ENCODE peak calls at places on chromosome 14, in five cellular contexts. D, Q, V, O and P are unnamed samples.

GRCh38 chr14:80959448-80960006 is 4.1 kb downstream of the TSHR start:
- DNase-seq in O (no peak), D (no peak), Q (no peak), V (no peak), P (no peak)

GRCh38 chr14:67837011-67837624 is 17.5 kb downstream of the RAD51B start:
- DNase-seq in Q (no peak), O (peak; percentile 92), V (no peak), D (no peak), P (peak; percentile 71)

GRCh38 chr14:67569651-67570290 is 30.3 kb downstream of the PIGH start:
- DNase-seq in D (no peak), V (peak; percentile 29), O (no peak), Q (no peak), P (no peak)

GRCh38 chr14:31173120-31173837 is 34.3 kb downstream of the HECTD1 start:
- DNase-seq in D (no peak), V (no peak), O (no peak), Q (no peak), P (no peak)

GRCh38 chr14:71165121-71165574 is 257.9 kb downstream of the PCNX1 start:
- DNase-seq in O (no peak), V (peak; percentile 72), D (no peak), Q (peak; percentile 84), P (peak; percentile 40)

GRCh38 chr14:104614126-104614812 is 9.7 kb upstream of the TMEM179 start:
- DNase-seq in O (no peak), D (no peak), V (no peak), Q (no peak), P (no peak)

GRCh38 chr14:101944451-101944850 is 19.9 kb upstream of the DYNC1H1 start:
- DNase-seq in D (no peak), Q (no peak), V (no peak), O (no peak), P (no peak)

GRCh38 chr14:33586806-33587205 is 364.1 kb downstream of the EGLN3 start:
- DNase-seq in Q (no peak), D (no peak), V (no peak), O (no peak), P (no peak)

GRCh38 chr14:102849522-102850379 is 72.5 kb downstream of the TRAF3 start:
- DNase-seq in V (peak; percentile 67), D (peak; percentile 61), O (no peak), Q (peak; percentile 64), P (peak; percentile 15)

GRCh38 chr14:29227631-29228030 is 461.0 kb downstream of the FOXG1 start:
- DNase-seq in V (no peak), O (peak; percentile 49), Q (no peak), D (no peak), P (peak; percentile 44)

GRCh38 chr14:67359319-67359774 is 257 bp downstream of the ATP6V1D start:
- DNase-seq in V (no peak), Q (no peak), O (peak; percentile 57), D (no peak), P (peak; percentile 61)

GRCh38 chr14:98278805-98279204 is 993.2 kb downstream of the BCL11B start:
- DNase-seq in D (no peak), V (no peak), O (no peak), Q (no peak), P (no peak)

GRCh38 chr14:96592591-96593388 is 90.6 kb downstream of the PAPOLA start:
- DNase-seq in Q (peak; percentile 67), O (peak; percentile 52), D (no peak), V (peak; percentile 74), P (peak; percentile 18)

GRCh38 chr14:59631237-59631636 is 54.6 kb upstream of the CCDC175 start:
- DNase-seq in O (no peak), V (no peak), D (no peak), Q (no peak), P (no peak)

GRCh38 chr14:26930576-26930975 is 332.7 kb upstream of the NOVA1 start:
- DNase-seq in O (peak; percentile 22), V (no peak), D (no peak), Q (no peak), P (no peak)

GRCh38 chr14:26938054-26938453 is 340.2 kb upstream of the NOVA1 start:
- DNase-seq in O (no peak), D (no peak), V (no peak), Q (no peak), P (no peak)

GRCh38 chr14:26935733-26936132 is 337.9 kb upstream of the NOVA1 start:
- DNase-seq in V (no peak), D (no peak), Q (no peak), O (no peak), P (no peak)

GRCh38 chr14:26939756-26940155 is 341.9 kb upstream of the NOVA1 start:
- DNase-seq in Q (no peak), V (no peak), O (no peak), D (no peak), P (no peak)

DNA sequence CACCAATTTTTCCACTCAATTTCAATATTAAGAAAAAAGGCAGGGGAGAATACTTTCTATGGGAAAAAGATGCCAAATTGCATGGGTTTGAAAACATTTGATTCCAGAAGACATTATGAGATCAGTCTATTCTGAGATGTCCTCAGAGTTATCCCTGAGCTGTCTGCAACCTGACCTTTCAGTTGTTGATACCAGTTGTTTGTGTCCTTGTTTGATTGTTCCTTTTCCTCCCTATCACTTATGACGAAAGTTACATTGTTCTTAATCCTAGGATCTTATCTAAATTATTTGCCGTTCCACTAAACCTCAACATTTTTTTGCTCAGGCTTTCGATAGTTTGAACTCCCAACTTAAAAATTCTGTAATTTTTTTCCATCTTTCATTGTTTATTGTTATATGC is 336.3 kb upstream of the NOVA1 start:
- DNase-seq in Q (no peak), O (peak; percentile 40), V (no peak), D (no peak), P (no peak)
- H3K4me3 ChIP-seq in Q (no peak overlapping the region), O (no peak overlapping the region), V (no peak overlapping the region), D (no peak overlapping the region), P (no peak overlapping the region)

GRCh38 chr14:92481386-92481785 is 32.2 kb upstream of the RIN3 start:
- DNase-seq in O (peak; percentile 65), D (peak; percentile 46), V (no peak), Q (no peak), P (no peak)
- TF ChIP-seq CTCF in O (peak; percentile 36), D (peak; percentile 27), V (no peak), Q (no peak), P (no peak)

GRCh38 chr14:55603401-55603953 is 23.5 kb downstream of the KTN1 start:
- DNase-seq in Q (no peak), V (no peak), O (no peak), D (no peak), P (no peak)
- H3K4me3 ChIP-seq in Q (no peak overlapping the region), V (no peak overlapping the region), O (no peak overlapping the region), D (no peak overlapping the region), P (no peak overlapping the region)

GRCh38 chr14:95240859-95241813 is 78.6 kb downstream of the CLMN start:
- DNase-seq in Q (peak; percentile 8), D (no peak), V (no peak), O (no peak), P (no peak)
- TF ChIP-seq CTCF in Q (no peak), D (no peak), V (no peak), O (no peak), P (no peak)

DNA sequence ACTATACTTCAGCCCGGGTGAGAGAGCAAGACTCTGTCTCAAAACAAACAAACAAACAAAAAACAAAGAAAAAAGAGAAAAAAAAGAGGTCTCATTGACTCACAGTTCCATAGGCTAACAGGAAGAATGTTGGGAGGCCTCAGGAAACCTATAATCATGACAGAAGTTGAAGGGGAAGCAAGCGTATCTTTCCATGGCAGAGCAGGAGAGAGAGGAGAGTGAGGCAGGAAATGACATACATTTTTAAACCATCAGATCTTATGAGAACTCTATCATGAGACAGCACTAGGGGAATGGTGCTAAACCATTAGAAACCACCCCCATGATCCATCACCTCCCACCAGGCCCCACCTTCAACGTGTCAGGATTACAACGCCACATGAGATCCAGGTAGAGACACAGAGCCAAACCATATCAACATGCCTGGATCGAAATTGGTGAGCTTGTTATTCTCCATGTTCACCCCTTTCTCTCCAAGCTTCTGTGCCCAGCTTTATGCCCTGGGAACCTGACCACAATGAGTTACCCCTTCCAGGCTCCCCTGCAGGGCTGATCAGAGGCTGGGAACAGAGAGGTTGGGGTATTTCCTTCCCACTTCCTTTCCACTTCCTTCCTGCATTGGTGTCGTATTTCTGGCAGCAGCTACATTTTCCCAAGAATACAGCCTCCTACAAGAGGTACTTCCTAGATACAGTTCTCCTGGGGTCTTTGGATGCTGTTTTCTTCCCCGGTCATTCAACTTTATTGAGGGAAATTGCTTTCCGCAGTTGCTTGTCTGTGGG is 219.3 kb upstream of the FLRT2 start:
- DNase-seq in V (no peak), O (no peak), D (no peak), Q (no peak), P (no peak)
- H3K4me3 ChIP-seq in V (no peak overlapping the region), O (no peak overlapping the region), D (no peak overlapping the region), Q (no peak overlapping the region), P (no peak overlapping the region)

DNA sequence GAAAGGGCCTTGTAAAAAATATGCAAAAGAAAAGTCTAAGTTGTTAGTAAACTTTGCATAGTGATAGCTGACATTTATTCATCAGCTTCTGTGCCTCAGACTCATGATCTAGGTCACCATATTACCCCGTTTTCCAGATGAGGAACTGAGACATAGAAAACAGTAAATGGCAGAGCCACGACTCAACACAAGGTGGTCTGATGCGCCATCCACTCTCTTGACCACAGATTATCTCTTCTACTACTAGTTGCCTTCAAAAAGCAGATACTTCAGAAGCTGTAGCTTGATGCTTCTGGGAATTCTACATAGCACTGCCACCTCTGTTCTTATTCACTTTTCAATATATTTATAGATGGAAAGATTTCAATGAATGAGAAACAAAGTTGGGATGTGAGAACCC is 28.2 kb upstream of the PTCSC3 start:
- DNase-seq in D (no peak), V (no peak), O (no peak), Q (no peak), P (no peak)
- TF ChIP-seq CTCF in D (no peak), V (no peak), O (no peak), Q (no peak), P (no peak)

GRCh38 chr14:75977544-75977943 is 4.3 kb downstream of the TGFB3 start:
- DNase-seq in Q (no peak), O (no peak), D (no peak), V (no peak), P (peak; percentile 35)

GRCh38 chr14:75979641-75980422 is 2.0 kb downstream of the TGFB3 start:
- DNase-seq in D (no peak), O (peak; percentile 34), V (peak; percentile 90), Q (no peak), P (no peak)

GRCh38 chr14:75976838-75977237 is 5.0 kb downstream of the TGFB3 start:
- DNase-seq in Q (no peak), D (no peak), O (no peak), V (no peak), P (no peak)

GRCh38 chr14:75979071-75979571 is 2.7 kb downstream of the TGFB3 start:
- DNase-seq in O (peak; percentile 65), D (no peak), Q (peak; percentile 35), V (peak; percentile 85), P (no peak)

DNA sequence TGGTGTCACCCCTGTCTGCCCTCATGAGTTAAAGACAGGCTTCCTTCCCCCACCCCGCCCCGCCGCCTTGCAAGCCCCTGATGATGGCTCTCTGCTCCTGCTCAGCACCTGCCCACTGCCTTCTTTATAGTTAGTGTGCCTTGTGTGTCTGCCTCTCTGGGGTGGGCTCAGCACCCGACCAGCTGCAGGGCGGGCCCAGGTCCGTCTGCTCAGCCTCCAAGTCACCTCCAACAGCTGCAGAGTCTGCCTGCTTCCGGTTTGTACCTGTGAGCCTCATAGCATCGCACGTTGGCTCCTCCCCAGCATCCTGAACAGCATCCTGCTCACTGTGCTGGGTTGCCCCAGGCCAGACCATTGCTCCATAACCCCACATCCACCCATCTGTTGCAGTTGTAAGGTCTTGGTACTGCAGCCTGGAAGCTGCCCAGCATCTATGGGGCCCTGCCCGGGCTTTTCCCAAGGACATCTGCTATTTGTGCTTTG is 3.5 kb downstream of the TGFB3 start:
- DNase-seq in O (no peak), D (no peak), Q (peak; percentile 39), V (peak; percentile 84), P (no peak)
- H3K4me3 ChIP-seq in O (no peak overlapping the region), D (no peak overlapping the region), Q (no peak overlapping the region), V (no peak overlapping the region), P (no peak overlapping the region)

GRCh38 chr14:21098134-21098891 is at the start of gene ZNF219:
- DNase-seq in D (peak; percentile 66), Q (peak; percentile 81), V (peak; percentile 93), O (peak; percentile 65), P (peak; percentile 82)
- TF ChIP-seq CTCF in D (no peak), Q (no peak), V (no peak), O (no peak), P (peak; percentile 2)